ENCODE peak calls at places on chromosomes 7 and 10, in four cellular contexts. Z, K, O and I are unnamed samples.

GRCh38 chr7:73555411-73555982 is 2.0 kb downstream of the BCL7B start:
- DNase-seq in O (no peak), K (no peak), Z (no peak), I (no peak)

GRCh38 chr7:131110294-131111080 is 217.2 kb upstream of the MKLN1 start:
- DNase-seq in O (no peak), Z (no peak), K (no peak), I (no peak)

GRCh38 chr7:101466871-101467270 is 104.2 kb downstream of the COL26A1 start:
- DNase-seq in Z (no peak), O (no peak), K (no peak), I (no peak)

GRCh38 chr7:30598121-30598876 is 3.6 kb downstream of the GARS1 start:
- DNase-seq in Z (no peak), O (no peak), K (no peak), I (no peak)

GRCh38 chr10:100748251-100749058 is 3.1 kb downstream of the PAX2 start:
- DNase-seq in K (no peak), O (no peak), Z (no peak), I (no peak)

GRCh38 chr10:122173337-122173736 is 97.8 kb upstream of the BTBD16 start:
- DNase-seq in K (no peak), Z (no peak), O (no peak), I (no peak)

GRCh38 chr10:102322914-102323313 is 72.6 kb upstream of the NFKB2 start:
- DNase-seq in O (no peak), K (no peak), Z (no peak), I (no peak)

GRCh38 chr10:117094856-117095255 is 43.2 kb downstream of the VAX1 start:
- DNase-seq in Z (no peak), O (no peak), K (no peak), I (no peak)

GRCh38 chr10:132586731-132587130 is 49.1 kb downstream of the INPP5A start:
- DNase-seq in O (no peak), Z (no peak), K (no peak), I (no peak)

GRCh38 chr10:96478317-96478716 is 35.4 kb downstream of the TLL2 start:
- DNase-seq in Z (no peak), K (no peak), O (no peak), I (no peak)

GRCh38 chr7:34875481-34875880 is 161.8 kb downstream of the DPY19L1 start:
- DNase-seq in Z (no peak), K (no peak), O (no peak), I (no peak)

GRCh38 chr10:112461029-112461887 is 14.2 kb downstream of the VTI1A start:
- DNase-seq in O (no peak), K (no peak), Z (no peak), I (no peak)

GRCh38 chr10:115129752-115130151 is 36.6 kb downstream of the ATRNL1 start:
- DNase-seq in Z (no peak), O (no peak), K (peak), I (no peak)

GRCh38 chr7:234712-235553 is 42.6 kb downstream of the FAM20C start:
- DNase-seq in K (peak), O (no peak), Z (no peak), I (no peak)

GRCh38 chr7:116173051-116174028 is 37.0 kb upstream of the TES start:
- DNase-seq in K (peak), Z (no peak), O (peak), I (peak)

GRCh38 chr7:156948361-156948760 is 1.2 kb upstream of the NOM1 start:
- DNase-seq in Z (no peak), O (no peak), K (no peak), I (no peak)

GRCh38 chr10:29996842-29997123 is 62.6 kb downstream of the JCAD start:
- DNase-seq in Z (no peak), O (no peak), K (no peak), I (no peak)

GRCh38 chr10:129725011-129725410 is 239.1 kb downstream of the EBF3 start:
- DNase-seq in K (no peak), Z (no peak), O (no peak), I (no peak)

GRCh38 chr10:12660812-12661211 is 311.5 kb downstream of the CAMK1D start:
- DNase-seq in K (no peak), Z (no peak), O (no peak), I (no peak)

GRCh38 chr7:158971214-158971613 is 114.9 kb downstream of the DYNC2I1 start:
- DNase-seq in K (no peak), O (no peak), Z (no peak), I (no peak)

GRCh38 chr7:115516341-115516740 is 514.2 kb downstream of the TFEC start:
- DNase-seq in O (no peak), Z (no peak), K (no peak), I (no peak)

GRCh38 chr7:163298-163695 is 29.1 kb upstream of the FAM20C start:
- DNase-seq in O (no peak), K (no peak), Z (no peak), I (no peak)

GRCh38 chr7:41566581-41566980 is 136.3 kb downstream of the INHBA start:
- DNase-seq in Z (no peak), O (no peak), K (no peak), I (no peak)

GRCh38 chr10:90592903-90593302 is 264.9 kb downstream of the HTR7 start:
- DNase-seq in O (peak), Z (peak), K (peak), I (peak)

GRCh38 chr10:16258476-16259040 is 178.3 kb upstream of the PTER start:
- DNase-seq in O (no peak), K (no peak), Z (no peak), I (no peak)

GRCh38 chr10:126242352-126243260 is 145.7 kb downstream of the ADAM12 start:
- DNase-seq in Z (no peak), K (no peak), O (no peak), I (no peak)

GRCh38 chr7:8440670-8441069 is 7.3 kb downstream of the NXPH1 start:
- DNase-seq in K (no peak), Z (no peak), O (no peak), I (no peak)

GRCh38 chr10:10930979-10931743 is 86.5 kb upstream of the CELF2 start:
- DNase-seq in Z (no peak), O (no peak), K (no peak), I (no peak)

GRCh38 chr10:77223532-77224460 is 413.8 kb downstream of the KCNMA1 start:
- DNase-seq in Z (no peak), O (no peak), K (no peak), I (no peak)

GRCh38 chr7:18350678-18351077 is 144.9 kb upstream of the HDAC9 start:
- DNase-seq in O (no peak), K (no peak), Z (no peak), I (no peak)

GRCh38 chr10:128000660-128001059 is 93.8 kb downstream of the PTPRE start:
- DNase-seq in Z (no peak), O (no peak), K (no peak), I (no peak)

GRCh38 chr10:106836923-106837322 is 327.6 kb downstream of the SORCS1 start:
- DNase-seq in O (no peak), Z (peak), K (no peak), I (no peak)

GRCh38 chr7:25951414-25952276 is 200.4 kb upstream of the NFE2L3 start:
- DNase-seq in O (peak), Z (no peak), K (no peak), I (peak)

GRCh38 chr7:125061776-125062397 is 132.3 kb upstream of the POT1 start:
- DNase-seq in Z (no peak), O (no peak), K (no peak), I (no peak)

GRCh38 chr10:103067484-103067883 is 125.6 kb downstream of the NT5C2 start:
- DNase-seq in K (no peak), Z (no peak), O (no peak), I (no peak)

GRCh38 chr7:129436335-129436923 is 2.2 kb downstream of the STRIP2 start:
- DNase-seq in K (no peak), Z (no peak), O (no peak), I (no peak)

GRCh38 chr10:119007211-119007574 is 22.3 kb upstream of the NANOS1 start:
- DNase-seq in Z (no peak), K (no peak), O (no peak), I (no peak)

GRCh38 chr7:85634951-85635350 is 448.1 kb upstream of the SEMA3D start:
- DNase-seq in O (no peak), Z (no peak), K (no peak), I (no peak)

GRCh38 chr7:85628187-85628586 is 441.3 kb upstream of the SEMA3D start:
- DNase-seq in Z (no peak), K (no peak), O (no peak), I (no peak)

DNA sequence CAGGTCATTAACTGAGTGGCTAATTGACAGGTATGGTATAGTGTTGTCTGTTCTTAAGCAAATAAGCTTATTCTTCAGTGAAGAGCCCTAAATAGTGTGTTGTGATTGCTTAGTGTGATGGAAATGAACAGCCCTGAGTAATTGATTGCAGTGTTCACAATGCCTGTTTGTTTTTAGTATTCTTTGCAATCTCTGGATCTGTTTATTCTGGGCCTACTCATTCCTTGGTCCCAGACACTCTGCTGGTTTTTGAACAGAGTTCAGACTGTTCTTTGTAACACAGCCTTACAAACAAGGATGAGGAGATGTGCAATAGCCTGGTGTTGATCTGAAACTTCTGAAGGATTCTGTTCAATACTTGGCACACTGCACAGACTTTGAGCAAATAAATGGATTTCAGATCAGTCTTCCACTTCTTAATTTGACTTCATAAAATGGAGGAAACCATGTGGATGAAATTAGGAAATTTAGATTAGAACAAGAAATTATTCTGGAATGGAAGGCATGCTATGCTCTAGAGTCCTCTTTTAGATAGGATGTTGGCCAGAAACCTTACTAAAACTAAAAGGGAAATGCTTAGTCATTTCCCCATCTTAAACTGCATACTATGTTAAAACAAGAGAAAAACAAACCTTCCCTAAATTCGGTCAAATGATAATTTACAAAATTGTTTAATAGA is 444.2 kb upstream of the SEMA3D start:
- DNase-seq in Z (no peak), O (no peak), K (peak), I (no peak)
- TF ChIP-seq FOXK2 in Z (no peak), O (no peak), K (no peak), I (no peak)

DNA sequence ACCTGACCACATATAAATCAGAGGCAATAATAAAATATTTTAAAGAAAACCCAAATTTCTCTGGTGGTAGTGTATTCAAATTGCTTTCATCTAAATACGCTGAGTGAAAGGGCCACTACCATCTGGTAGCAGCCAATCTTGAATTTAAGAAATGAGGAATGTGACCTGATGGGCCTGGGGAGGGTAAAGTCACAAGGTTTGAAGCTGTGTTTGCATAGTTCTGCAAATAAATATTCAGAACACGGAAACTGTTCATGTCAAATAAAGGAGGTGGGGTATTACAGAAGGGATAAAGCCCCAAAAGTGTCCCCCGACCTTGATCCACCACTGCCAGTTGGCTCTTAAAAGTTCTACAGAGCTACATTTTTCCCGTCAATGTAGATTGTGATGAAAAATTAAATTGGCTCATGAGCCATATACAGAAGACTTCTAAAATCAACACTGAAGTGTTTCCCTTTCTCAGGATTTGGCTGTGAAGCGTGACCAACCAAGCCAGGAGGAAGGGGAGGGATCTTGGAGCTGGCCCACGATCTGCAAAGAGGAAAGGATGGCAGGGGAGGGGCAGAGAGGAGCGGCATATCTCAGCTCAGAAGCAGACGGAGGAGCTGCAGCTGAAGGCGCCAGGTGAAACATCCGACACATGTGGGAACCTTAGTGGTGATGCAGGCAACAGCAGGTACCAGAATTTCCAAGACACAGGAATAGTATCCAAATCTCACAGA is 39.6 kb downstream of the MPP7 start:
- DNase-seq in K (peak), O (no peak), Z (no peak), I (no peak)
- TF ChIP-seq BHLHE40 in K (no peak), O (no peak), Z (no peak), I (no peak)

DNA sequence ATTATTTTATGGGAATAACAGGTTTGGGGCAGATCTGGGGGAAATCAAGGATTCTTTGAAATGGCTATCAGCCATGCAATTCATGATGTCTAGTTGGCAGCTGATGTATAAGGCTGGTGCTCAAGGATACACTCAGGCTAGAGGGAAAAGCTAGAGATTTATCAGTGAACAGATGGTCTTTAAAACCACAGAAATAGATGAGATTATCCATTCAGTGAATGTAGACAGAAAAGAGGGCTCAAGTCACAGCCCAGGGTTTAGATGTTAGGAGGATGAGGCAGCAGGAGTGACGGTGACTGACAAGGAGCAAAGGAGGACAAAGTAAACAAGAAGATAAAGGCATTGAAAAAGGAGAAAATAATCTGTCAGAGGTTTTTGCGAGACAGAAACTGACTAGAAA is 238.7 kb downstream of the CDK14 start:
- DNase-seq in O (no peak), K (no peak), Z (no peak), I (no peak)
- TF ChIP-seq FOXM1 in O (no peak), K (no peak), Z (no peak), I (no peak)

DNA sequence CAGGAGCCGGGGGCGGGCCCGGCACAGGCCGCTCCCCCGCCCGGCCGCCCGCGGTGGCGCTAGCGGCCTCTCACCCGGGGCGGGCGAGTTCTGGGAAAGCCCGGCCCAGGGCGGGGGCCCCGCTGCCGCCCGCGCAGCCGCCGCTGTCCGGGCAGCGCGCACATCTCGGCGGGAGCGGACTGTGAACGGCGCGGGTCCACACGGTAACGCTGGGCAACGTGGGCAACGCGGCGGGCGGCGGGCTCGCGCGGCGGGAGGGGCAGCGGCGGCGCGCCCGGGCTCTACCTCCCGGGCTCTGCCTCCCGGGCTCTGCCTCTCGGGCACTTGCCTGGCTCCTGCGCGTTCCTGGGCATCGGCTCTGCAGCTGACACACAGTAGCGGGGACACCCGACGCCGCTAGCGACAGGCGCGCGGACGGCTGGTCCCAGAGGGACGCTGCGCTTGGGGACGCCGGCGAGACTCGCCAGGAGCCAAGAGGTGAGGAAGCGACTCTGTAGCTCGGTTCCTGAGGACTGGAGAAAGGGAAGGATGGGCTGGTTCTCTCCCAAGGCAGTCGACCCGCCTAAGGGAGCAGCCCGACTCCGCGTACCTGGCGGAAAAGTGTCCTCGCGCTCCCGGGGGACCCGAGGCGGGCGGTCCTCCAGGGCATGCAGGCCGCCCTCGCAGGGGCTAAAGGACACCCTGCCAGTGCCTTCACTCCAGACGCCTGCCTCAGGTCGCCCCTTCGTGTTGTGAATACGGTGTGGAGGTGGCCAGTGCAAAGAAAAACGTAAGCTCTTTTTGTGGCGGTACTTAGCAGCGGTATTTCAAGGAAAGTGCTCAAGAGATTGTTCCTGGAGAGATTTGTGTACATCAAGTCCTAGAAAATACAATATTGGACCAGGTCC is at the start of gene PLCE1:
- DNase-seq in K (no peak), O (peak), Z (no peak), I (peak)
- TF ChIP-seq FOXK2 in K (no peak), O (no peak), Z (no peak), I (no peak)

DNA sequence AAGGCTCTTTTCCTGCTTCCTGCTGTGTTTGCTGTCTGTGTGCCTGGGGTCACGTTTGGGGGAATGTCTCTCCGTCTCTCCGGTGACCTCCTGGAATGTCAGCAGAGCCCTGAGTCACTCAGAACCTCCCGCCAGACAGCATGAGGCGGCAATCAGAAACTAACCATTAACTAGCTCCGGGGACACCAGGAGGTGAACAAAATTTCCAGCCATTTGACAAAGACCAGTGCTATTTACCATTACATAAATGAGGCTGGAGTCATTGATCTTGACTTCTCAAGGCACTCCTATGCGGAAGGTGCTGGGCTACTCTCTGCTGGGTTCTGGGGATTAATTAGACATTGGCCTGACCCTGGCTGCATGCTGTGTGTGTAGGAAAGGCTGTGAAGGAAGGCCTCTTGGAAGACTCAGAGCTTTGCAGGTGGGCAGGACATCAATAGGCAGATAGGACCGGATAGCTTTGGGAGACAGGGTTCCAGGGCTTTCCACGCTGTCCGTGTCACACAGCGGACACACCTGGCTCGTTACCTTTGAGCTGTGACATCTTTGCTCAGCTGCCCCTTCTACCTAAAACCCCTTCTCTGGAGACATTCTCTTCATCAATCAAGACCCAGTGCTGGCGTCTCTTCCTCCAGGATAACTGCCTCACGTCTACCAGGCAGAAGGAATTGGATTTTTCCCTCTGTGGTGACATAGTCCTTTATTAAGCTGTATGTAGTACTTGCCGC is 77.0 kb downstream of the PFKFB3 start:
- DNase-seq in Z (no peak), K (peak), O (no peak), I (no peak)
- TF ChIP-seq BHLHE40 in Z (no peak), K (peak), O (no peak), I (no peak)

GRCh38 chr10:26890956-26891355 is 30.2 kb upstream of the ABI1 start:
- DNase-seq in K (peak), Z (no peak), O (no peak), I (peak)
- TF ChIP-seq FOXM1 in K (no peak), Z (no peak), O (no peak), I (no peak)